ENCODE peak calls at places on chromosomes 12 and 14, in nine cellular contexts. L is epithelial cell of proximal tubule, Y is mesothelial cell of epicardium, J is AG09319, T is GM13977, P is GM12865, E is colonic mucosa, H is IMR-90, W is progenitor cell of endocrine pancreas. K is an unnamed sample.
A peak's percentile ranks its signal among the peaks of the same experiment; 100 is the strongest.

GRCh38 chr12:51368640-51369517 is 22.3 kb downstream of the GALNT6 start:
- DNase-seq in H (peak; percentile 60), T (peak; percentile 97), Y (no peak), L (no peak), P (peak; percentile 98), J (no peak), E (peak; percentile 75), W (no peak), K (peak; percentile 96)

GRCh38 chr12:91264178-91264577 is 81.6 kb upstream of the DCN start:
- DNase-seq in L (no peak), T (no peak), J (no peak), Y (no peak), E (no peak), H (no peak), W (no peak), P (no peak), K (no peak)

GRCh38 chr12:19739195-19739776 is 300.0 kb downstream of the AEBP2 start:
- DNase-seq in H (peak; percentile 75), E (peak; percentile 60), P (peak; percentile 65), L (no peak), W (peak; percentile 37), Y (peak; percentile 41), J (peak; percentile 44), T (peak; percentile 62), K (peak; percentile 67)

GRCh38 chr14:65879218-65880009 is 466.9 kb downstream of the FUT8 start:
- DNase-seq in Y (no peak), J (peak; percentile 41), E (no peak), L (peak; percentile 94), H (peak; percentile 60), P (no peak), T (no peak), W (no peak), K (no peak)

GRCh38 chr12:11768233-11768965 is 118.9 kb downstream of the ETV6 start:
- DNase-seq in Y (no peak), P (no peak), E (peak; percentile 58), L (no peak), W (no peak), T (no peak), H (no peak), J (no peak), K (no peak)

GRCh38 chr12:48197549-48197966 is 5.5 kb downstream of the OR10AD1 start:
- DNase-seq in H (no peak), W (no peak), L (peak; percentile 32), P (peak; percentile 42), T (peak; percentile 36), J (no peak), Y (no peak), E (peak; percentile 52), K (peak; percentile 57)

GRCh38 chr14:71523630-71524320 is 408.5 kb upstream of the RGS6 start:
- DNase-seq in P (peak; percentile 84), W (no peak), L (no peak), H (peak; percentile 42), T (peak; percentile 45), Y (no peak), J (no peak), E (no peak), K (peak; percentile 41)

GRCh38 chr14:53838374-53838773 is 118.3 kb downstream of the BMP4 start:
- DNase-seq in T (no peak), W (no peak), P (no peak), Y (no peak), H (no peak), J (no peak), E (no peak), L (no peak), K (no peak)

GRCh38 chr14:99001241-99001640 is 270.8 kb downstream of the BCL11B start:
- DNase-seq in P (no peak), E (no peak), W (no peak), H (no peak), T (no peak), J (no peak), L (no peak), Y (no peak), K (no peak)

GRCh38 chr14:61511558-61511924 is 183.8 kb upstream of the HIF1A start:
- DNase-seq in T (no peak), Y (no peak), L (peak; percentile 73), P (no peak), W (no peak), J (no peak), H (no peak), E (no peak), K (no peak)

GRCh38 chr14:37711499-37712475 is 116.4 kb downstream of the TTC6 start:
- DNase-seq in W (no peak), L (no peak), P (no peak), J (no peak), H (no peak), T (no peak), E (no peak), Y (no peak), K (no peak)

GRCh38 chr14:26925876-26926584 is 328.2 kb upstream of the NOVA1 start:
- DNase-seq in Y (no peak), L (no peak), P (no peak), J (no peak), T (no peak), W (no peak), E (no peak), H (no peak), K (no peak)

GRCh38 chr12:26668847-26669246 is 164.1 kb downstream of the ITPR2 start:
- DNase-seq in L (no peak), J (no peak), P (no peak), W (no peak), Y (no peak), E (no peak), T (no peak), H (no peak), K (no peak)

GRCh38 chr14:68215628-68216027 is 396.0 kb downstream of the RAD51B start:
- DNase-seq in E (no peak), P (peak; percentile 46), L (no peak), J (no peak), W (no peak), Y (no peak), H (no peak), T (no peak), K (no peak)

GRCh38 chr12:60535363-60535762 is 939.5 kb downstream of the SLC16A7 start:
- DNase-seq in H (peak; percentile 0), Y (no peak), L (no peak), P (no peak), T (no peak), J (peak; percentile 27), W (no peak), E (no peak), K (no peak)

GRCh38 chr14:100857923-100858837 is 32.3 kb downstream of the MEG3 start:
- DNase-seq in P (no peak), J (no peak), H (no peak), L (no peak), T (no peak), W (no peak), E (no peak), Y (no peak), K (no peak)

GRCh38 chr14:100854435-100854834 is 28.5 kb downstream of the MEG3 start:
- DNase-seq in W (no peak), H (no peak), E (no peak), Y (no peak), P (no peak), T (no peak), L (no peak), J (no peak), K (no peak)

GRCh38 chr14:100857196-100857922 is 31.4 kb downstream of the MEG3 start:
- DNase-seq in J (no peak), L (no peak), T (no peak), E (no peak), P (no peak), Y (no peak), H (no peak), W (peak; percentile 58), K (no peak)

GRCh38 chr14:100856056-100856950 is 30.4 kb downstream of the MEG3 start:
- DNase-seq in Y (no peak), P (no peak), J (no peak), L (no peak), E (no peak), T (no peak), H (no peak), W (no peak), K (no peak)

GRCh38 chr14:100855256-100855930 is 29.5 kb downstream of the MEG3 start:
- DNase-seq in H (no peak), W (no peak), P (no peak), T (no peak), E (no peak), J (no peak), L (no peak), Y (no peak), K (no peak)
- TF ChIP-seq CTCF in H (no peak), W (no peak), P (no peak), T (no peak), E (no peak), J (no peak), L (no peak), Y (no peak), K (no peak)

DNA sequence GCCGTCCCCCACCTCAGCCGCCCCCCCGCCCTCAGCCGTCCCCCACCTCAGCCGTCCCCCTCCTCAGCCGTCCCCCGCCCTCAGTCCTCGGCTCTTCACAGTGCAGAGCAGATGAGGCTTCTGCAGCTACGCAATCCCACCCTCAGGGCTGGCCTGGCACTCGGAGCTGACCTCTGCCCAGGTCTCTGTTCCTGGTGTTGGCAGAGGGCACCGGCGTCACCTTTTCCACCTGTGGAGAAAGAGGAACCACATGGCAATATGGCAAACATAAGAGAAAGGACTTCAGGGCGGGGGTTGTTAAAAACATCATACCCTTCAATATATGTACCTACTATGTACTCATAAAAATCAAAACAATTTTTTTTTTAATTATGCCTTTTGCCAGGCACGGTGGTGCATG is 45.8 kb downstream of the MLXIP start:
- DNase-seq in J (no peak), Y (no peak), W (no peak), P (no peak), H (no peak), T (no peak), L (no peak), E (no peak), K (no peak)
- TF ChIP-seq CTCF in J (no peak), Y (no peak), W (no peak), P (no peak), H (no peak), T (no peak), L (no peak), E (no peak), K (no peak)

DNA sequence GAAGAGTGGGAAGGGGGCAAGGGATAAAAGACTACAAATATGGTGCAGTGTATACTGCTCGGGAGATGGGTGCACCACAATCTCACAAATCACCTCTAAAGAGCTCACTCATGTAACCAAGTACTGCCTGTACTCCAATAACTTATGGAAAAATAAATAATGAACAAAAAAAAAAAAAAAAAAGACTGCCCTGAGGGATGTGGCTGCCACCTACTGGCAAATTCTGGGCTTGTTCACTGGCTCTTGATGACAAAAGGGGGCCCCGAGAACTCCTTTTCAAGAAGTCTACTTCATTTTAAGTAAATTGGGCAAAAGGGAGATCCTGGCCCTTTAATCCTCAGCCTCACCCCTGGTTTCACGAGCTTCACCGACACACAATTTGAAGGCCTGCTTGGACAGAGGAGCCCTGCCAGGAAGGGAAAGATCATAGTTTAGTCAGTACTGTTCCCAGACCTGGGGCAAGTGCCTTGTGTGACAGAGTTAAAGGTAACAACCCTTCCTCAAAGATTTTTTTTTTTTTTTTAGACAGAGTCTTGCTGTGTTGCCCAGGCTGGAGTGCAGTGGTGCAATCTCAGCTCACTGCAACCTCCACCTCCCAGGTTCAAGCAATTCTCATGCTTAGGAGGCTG is 26.1 kb upstream of the STAC3 start:
- DNase-seq in H (peak; percentile 49), Y (no peak), T (no peak), W (no peak), E (peak; percentile 34), L (no peak), J (no peak), P (peak; percentile 31), K (peak; percentile 32)
- TF ChIP-seq CTCF in H (peak; percentile 60), Y (no peak), T (peak; percentile 33), W (peak; percentile 43), E (peak; percentile 18), L (peak; percentile 67), J (peak; percentile 44), P (peak; percentile 22), K (no peak)

GRCh38 chr12:119914666-119915065 is 37.5 kb upstream of the CIT start:
- DNase-seq in Y (no peak), W (no peak), P (no peak), H (no peak), T (no peak), J (no peak), L (no peak), E (no peak), K (no peak)
- TF ChIP-seq CTCF in Y (no peak), W (no peak), P (no peak), H (no peak), T (no peak), J (no peak), L (no peak), E (no peak), K (no peak)